ENCODE peak calls at places on chromosomes 11 and 22, in seven cellular contexts. One of them, this sample, is unnamed.

GRCh38 chr11:130166457-130166784 is 6.8 kb downstream of the ST14 start:
- DNase-seq in activated effector memory CD4-positive, alpha-beta T cell treated with Interleukin-2 at 50 U/mL for 16 hours: no peak
- DNase-seq in NCI-H2081: no peak
- DNase-seq in stimulated activated CD8-positive, alpha-beta memory T cell treated with anti-CD3 and anti-CD28 coated beads, Interleukin-15, amount 100 ng/mL, for 4 hours: no peak
- DNase-seq in SK-N-DZ: peak; percentile 15
- DNase-seq in activated CD4-positive, alpha-beta T cell treated with anti-CD3 and anti-CD28 coated beads, Interleukin-2, amount 50 U/mL, for 48 hours: no peak
- DNase-seq in GM12891: no peak
- DNase-seq in this sample: no peak

GRCh38 chr22:49503896-49504521 is 323.7 kb downstream of the BRD1 start:
- DNase-seq in SK-N-DZ: no peak
- DNase-seq in activated effector memory CD4-positive, alpha-beta T cell treated with Interleukin-2 at 50 U/mL for 16 hours: no peak
- DNase-seq in activated CD4-positive, alpha-beta T cell treated with anti-CD3 and anti-CD28 coated beads, Interleukin-2, amount 50 U/mL, for 48 hours: no peak
- DNase-seq in stimulated activated CD8-positive, alpha-beta memory T cell treated with anti-CD3 and anti-CD28 coated beads, Interleukin-15, amount 100 ng/mL, for 4 hours: no peak
- DNase-seq in GM12891: no peak
- DNase-seq in NCI-H2081: no peak
- DNase-seq in this sample: no peak

GRCh38 chr22:17098379-17098819 is 13.6 kb downstream of the IL17RA start:
- DNase-seq in stimulated activated CD8-positive, alpha-beta memory T cell treated with anti-CD3 and anti-CD28 coated beads, Interleukin-15, amount 100 ng/mL, for 4 hours: no peak
- DNase-seq in GM12891: no peak
- DNase-seq in activated effector memory CD4-positive, alpha-beta T cell treated with Interleukin-2 at 50 U/mL for 16 hours: peak; percentile 14
- DNase-seq in SK-N-DZ: no peak
- DNase-seq in NCI-H2081: no peak
- DNase-seq in activated CD4-positive, alpha-beta T cell treated with anti-CD3 and anti-CD28 coated beads, Interleukin-2, amount 50 U/mL, for 48 hours: peak; percentile 30
- DNase-seq in this sample: no peak

GRCh38 chr11:121560251-121560650 is 107.5 kb upstream of the SORL1-AS1 start:
- DNase-seq in GM12891: no peak
- DNase-seq in SK-N-DZ: no peak
- DNase-seq in activated effector memory CD4-positive, alpha-beta T cell treated with Interleukin-2 at 50 U/mL for 16 hours: no peak
- DNase-seq in NCI-H2081: no peak
- DNase-seq in stimulated activated CD8-positive, alpha-beta memory T cell treated with anti-CD3 and anti-CD28 coated beads, Interleukin-15, amount 100 ng/mL, for 4 hours: no peak
- DNase-seq in activated CD4-positive, alpha-beta T cell treated with anti-CD3 and anti-CD28 coated beads, Interleukin-2, amount 50 U/mL, for 48 hours: no peak
- DNase-seq in this sample: no peak

GRCh38 chr11:5339771-5340322 is 3.5 kb downstream of the OR51B5 start:
- DNase-seq in NCI-H2081: no peak
- DNase-seq in GM12891: no peak
- DNase-seq in activated effector memory CD4-positive, alpha-beta T cell treated with Interleukin-2 at 50 U/mL for 16 hours: no peak
- DNase-seq in stimulated activated CD8-positive, alpha-beta memory T cell treated with anti-CD3 and anti-CD28 coated beads, Interleukin-15, amount 100 ng/mL, for 4 hours: no peak
- DNase-seq in SK-N-DZ: no peak
- DNase-seq in activated CD4-positive, alpha-beta T cell treated with anti-CD3 and anti-CD28 coated beads, Interleukin-2, amount 50 U/mL, for 48 hours: no peak
- DNase-seq in this sample: peak; percentile 9

GRCh38 chr11:4636962-4637661 is at the start of gene OR51D1:
- DNase-seq in stimulated activated CD8-positive, alpha-beta memory T cell treated with anti-CD3 and anti-CD28 coated beads, Interleukin-15, amount 100 ng/mL, for 4 hours: peak; percentile 29
- DNase-seq in activated effector memory CD4-positive, alpha-beta T cell treated with Interleukin-2 at 50 U/mL for 16 hours: peak; percentile 45
- DNase-seq in NCI-H2081: peak; percentile 88
- DNase-seq in SK-N-DZ: peak; percentile 63
- DNase-seq in GM12891: peak; percentile 40
- DNase-seq in activated CD4-positive, alpha-beta T cell treated with anti-CD3 and anti-CD28 coated beads, Interleukin-2, amount 50 U/mL, for 48 hours: peak; percentile 78
- DNase-seq in this sample: peak; percentile 30

GRCh38 chr11:112369916-112370315 is 109.3 kb upstream of the PLET1 start:
- DNase-seq in stimulated activated CD8-positive, alpha-beta memory T cell treated with anti-CD3 and anti-CD28 coated beads, Interleukin-15, amount 100 ng/mL, for 4 hours: no peak
- DNase-seq in SK-N-DZ: no peak
- DNase-seq in NCI-H2081: no peak
- DNase-seq in GM12891: no peak
- DNase-seq in activated effector memory CD4-positive, alpha-beta T cell treated with Interleukin-2 at 50 U/mL for 16 hours: no peak
- DNase-seq in activated CD4-positive, alpha-beta T cell treated with anti-CD3 and anti-CD28 coated beads, Interleukin-2, amount 50 U/mL, for 48 hours: no peak
- DNase-seq in this sample: no peak

GRCh38 chr11:78327945-78328344 is 89.7 kb downstream of the GAB2 start:
- DNase-seq in GM12891: no peak
- DNase-seq in activated effector memory CD4-positive, alpha-beta T cell treated with Interleukin-2 at 50 U/mL for 16 hours: no peak
- DNase-seq in SK-N-DZ: no peak
- DNase-seq in activated CD4-positive, alpha-beta T cell treated with anti-CD3 and anti-CD28 coated beads, Interleukin-2, amount 50 U/mL, for 48 hours: no peak
- DNase-seq in stimulated activated CD8-positive, alpha-beta memory T cell treated with anti-CD3 and anti-CD28 coated beads, Interleukin-15, amount 100 ng/mL, for 4 hours: no peak
- DNase-seq in NCI-H2081: no peak
- DNase-seq in this sample: no peak

GRCh38 chr11:65646921-65647701 is 9.2 kb downstream of the SIPA1 start:
- DNase-seq in GM12891: no peak
- DNase-seq in stimulated activated CD8-positive, alpha-beta memory T cell treated with anti-CD3 and anti-CD28 coated beads, Interleukin-15, amount 100 ng/mL, for 4 hours: no peak
- DNase-seq in NCI-H2081: no peak
- DNase-seq in activated CD4-positive, alpha-beta T cell treated with anti-CD3 and anti-CD28 coated beads, Interleukin-2, amount 50 U/mL, for 48 hours: no peak
- DNase-seq in SK-N-DZ: no peak
- DNase-seq in activated effector memory CD4-positive, alpha-beta T cell treated with Interleukin-2 at 50 U/mL for 16 hours: no peak
- DNase-seq in this sample: no peak

GRCh38 chr11:110818032-110818687 is 105.9 kb upstream of the ARHGAP20 start:
- DNase-seq in NCI-H2081: no peak
- DNase-seq in GM12891: no peak
- DNase-seq in stimulated activated CD8-positive, alpha-beta memory T cell treated with anti-CD3 and anti-CD28 coated beads, Interleukin-15, amount 100 ng/mL, for 4 hours: no peak
- DNase-seq in SK-N-DZ: no peak
- DNase-seq in activated effector memory CD4-positive, alpha-beta T cell treated with Interleukin-2 at 50 U/mL for 16 hours: no peak
- DNase-seq in activated CD4-positive, alpha-beta T cell treated with anti-CD3 and anti-CD28 coated beads, Interleukin-2, amount 50 U/mL, for 48 hours: peak; percentile 9
- DNase-seq in this sample: no peak

GRCh38 chr22:32040324-32040904 is 2.6 kb upstream of the SLC5A1 start:
- DNase-seq in NCI-H2081: no peak
- DNase-seq in GM12891: no peak
- DNase-seq in activated CD4-positive, alpha-beta T cell treated with anti-CD3 and anti-CD28 coated beads, Interleukin-2, amount 50 U/mL, for 48 hours: no peak
- DNase-seq in activated effector memory CD4-positive, alpha-beta T cell treated with Interleukin-2 at 50 U/mL for 16 hours: no peak
- DNase-seq in stimulated activated CD8-positive, alpha-beta memory T cell treated with anti-CD3 and anti-CD28 coated beads, Interleukin-15, amount 100 ng/mL, for 4 hours: no peak
- DNase-seq in SK-N-DZ: peak; percentile 54
- DNase-seq in this sample: no peak

GRCh38 chr11:62472063-62472884 is 53.4 kb downstream of the SCGB1A1 start:
- DNase-seq in SK-N-DZ: peak; percentile 90
- DNase-seq in stimulated activated CD8-positive, alpha-beta memory T cell treated with anti-CD3 and anti-CD28 coated beads, Interleukin-15, amount 100 ng/mL, for 4 hours: no peak
- DNase-seq in activated CD4-positive, alpha-beta T cell treated with anti-CD3 and anti-CD28 coated beads, Interleukin-2, amount 50 U/mL, for 48 hours: no peak
- DNase-seq in activated effector memory CD4-positive, alpha-beta T cell treated with Interleukin-2 at 50 U/mL for 16 hours: no peak
- DNase-seq in NCI-H2081: no peak
- DNase-seq in GM12891: no peak
- DNase-seq in this sample: no peak

GRCh38 chr22:45688606-45689080 is 17.0 kb downstream of the ATXN10 start:
- DNase-seq in GM12891: no peak
- DNase-seq in SK-N-DZ: no peak
- DNase-seq in activated effector memory CD4-positive, alpha-beta T cell treated with Interleukin-2 at 50 U/mL for 16 hours: no peak
- DNase-seq in NCI-H2081: no peak
- DNase-seq in activated CD4-positive, alpha-beta T cell treated with anti-CD3 and anti-CD28 coated beads, Interleukin-2, amount 50 U/mL, for 48 hours: no peak
- DNase-seq in stimulated activated CD8-positive, alpha-beta memory T cell treated with anti-CD3 and anti-CD28 coated beads, Interleukin-15, amount 100 ng/mL, for 4 hours: no peak
- DNase-seq in this sample: no peak

GRCh38 chr11:91230647-91231046 is 994.0 kb upstream of the FAT3 start:
- DNase-seq in SK-N-DZ: no peak
- DNase-seq in activated CD4-positive, alpha-beta T cell treated with anti-CD3 and anti-CD28 coated beads, Interleukin-2, amount 50 U/mL, for 48 hours: no peak
- DNase-seq in GM12891: no peak
- DNase-seq in NCI-H2081: no peak
- DNase-seq in activated effector memory CD4-positive, alpha-beta T cell treated with Interleukin-2 at 50 U/mL for 16 hours: no peak
- DNase-seq in stimulated activated CD8-positive, alpha-beta memory T cell treated with anti-CD3 and anti-CD28 coated beads, Interleukin-15, amount 100 ng/mL, for 4 hours: no peak
- DNase-seq in this sample: no peak

GRCh38 chr11:65432686-65433582 is 10.3 kb downstream of the NEAT1 start:
- DNase-seq in GM12891: no peak
- DNase-seq in activated CD4-positive, alpha-beta T cell treated with anti-CD3 and anti-CD28 coated beads, Interleukin-2, amount 50 U/mL, for 48 hours: no peak
- DNase-seq in NCI-H2081: peak; percentile 24
- DNase-seq in activated effector memory CD4-positive, alpha-beta T cell treated with Interleukin-2 at 50 U/mL for 16 hours: no peak
- DNase-seq in SK-N-DZ: peak; percentile 47
- DNase-seq in stimulated activated CD8-positive, alpha-beta memory T cell treated with anti-CD3 and anti-CD28 coated beads, Interleukin-15, amount 100 ng/mL, for 4 hours: no peak
- DNase-seq in this sample: no peak

GRCh38 chr11:130215531-130216220 is 56.1 kb downstream of the ST14 start:
- DNase-seq in GM12891: no peak
- DNase-seq in SK-N-DZ: no peak
- DNase-seq in NCI-H2081: no peak
- DNase-seq in activated effector memory CD4-positive, alpha-beta T cell treated with Interleukin-2 at 50 U/mL for 16 hours: no peak
- DNase-seq in activated CD4-positive, alpha-beta T cell treated with anti-CD3 and anti-CD28 coated beads, Interleukin-2, amount 50 U/mL, for 48 hours: no peak
- DNase-seq in stimulated activated CD8-positive, alpha-beta memory T cell treated with anti-CD3 and anti-CD28 coated beads, Interleukin-15, amount 100 ng/mL, for 4 hours: no peak
- DNase-seq in this sample: no peak

GRCh38 chr11:32068134-32068533 is 22.7 kb upstream of the RCN1 start:
- DNase-seq in activated CD4-positive, alpha-beta T cell treated with anti-CD3 and anti-CD28 coated beads, Interleukin-2, amount 50 U/mL, for 48 hours: no peak
- DNase-seq in NCI-H2081: no peak
- DNase-seq in GM12891: no peak
- DNase-seq in stimulated activated CD8-positive, alpha-beta memory T cell treated with anti-CD3 and anti-CD28 coated beads, Interleukin-15, amount 100 ng/mL, for 4 hours: no peak
- DNase-seq in SK-N-DZ: no peak
- DNase-seq in activated effector memory CD4-positive, alpha-beta T cell treated with Interleukin-2 at 50 U/mL for 16 hours: no peak
- DNase-seq in this sample: no peak

GRCh38 chr11:119666061-119666460 is 62.9 kb downstream of the NECTIN1 start:
- DNase-seq in stimulated activated CD8-positive, alpha-beta memory T cell treated with anti-CD3 and anti-CD28 coated beads, Interleukin-15, amount 100 ng/mL, for 4 hours: no peak
- DNase-seq in NCI-H2081: no peak
- DNase-seq in activated effector memory CD4-positive, alpha-beta T cell treated with Interleukin-2 at 50 U/mL for 16 hours: no peak
- DNase-seq in GM12891: no peak
- DNase-seq in SK-N-DZ: no peak
- DNase-seq in activated CD4-positive, alpha-beta T cell treated with anti-CD3 and anti-CD28 coated beads, Interleukin-2, amount 50 U/mL, for 48 hours: no peak
- DNase-seq in this sample: no peak

GRCh38 chr11:834371-835316 is 1.9 kb downstream of the CD151 start:
- DNase-seq in stimulated activated CD8-positive, alpha-beta memory T cell treated with anti-CD3 and anti-CD28 coated beads, Interleukin-15, amount 100 ng/mL, for 4 hours: no peak
- DNase-seq in activated effector memory CD4-positive, alpha-beta T cell treated with Interleukin-2 at 50 U/mL for 16 hours: no peak
- DNase-seq in GM12891: no peak
- DNase-seq in activated CD4-positive, alpha-beta T cell treated with anti-CD3 and anti-CD28 coated beads, Interleukin-2, amount 50 U/mL, for 48 hours: no peak
- DNase-seq in NCI-H2081: no peak
- DNase-seq in SK-N-DZ: no peak
- DNase-seq in this sample: no peak

GRCh38 chr11:9688716-9689511 is 25.0 kb downstream of the SWAP70 start:
- DNase-seq in activated CD4-positive, alpha-beta T cell treated with anti-CD3 and anti-CD28 coated beads, Interleukin-2, amount 50 U/mL, for 48 hours: no peak
- DNase-seq in activated effector memory CD4-positive, alpha-beta T cell treated with Interleukin-2 at 50 U/mL for 16 hours: no peak
- DNase-seq in stimulated activated CD8-positive, alpha-beta memory T cell treated with anti-CD3 and anti-CD28 coated beads, Interleukin-15, amount 100 ng/mL, for 4 hours: no peak
- DNase-seq in GM12891: no peak
- DNase-seq in SK-N-DZ: peak; percentile 77
- DNase-seq in NCI-H2081: no peak
- DNase-seq in this sample: no peak

GRCh38 chr11:12963789-12964536 is 45.2 kb upstream of the RASSF10 start:
- DNase-seq in GM12891: peak; percentile 72
- DNase-seq in stimulated activated CD8-positive, alpha-beta memory T cell treated with anti-CD3 and anti-CD28 coated beads, Interleukin-15, amount 100 ng/mL, for 4 hours: no peak
- DNase-seq in NCI-H2081: peak; percentile 71
- DNase-seq in activated CD4-positive, alpha-beta T cell treated with anti-CD3 and anti-CD28 coated beads, Interleukin-2, amount 50 U/mL, for 48 hours: peak; percentile 77
- DNase-seq in SK-N-DZ: peak; percentile 68
- DNase-seq in activated effector memory CD4-positive, alpha-beta T cell treated with Interleukin-2 at 50 U/mL for 16 hours: peak; percentile 28
- DNase-seq in this sample: peak; percentile 62

GRCh38 chr22:47233316-47234243 is 471.1 kb downstream of the TBC1D22A start:
- DNase-seq in activated CD4-positive, alpha-beta T cell treated with anti-CD3 and anti-CD28 coated beads, Interleukin-2, amount 50 U/mL, for 48 hours: no peak
- DNase-seq in activated effector memory CD4-positive, alpha-beta T cell treated with Interleukin-2 at 50 U/mL for 16 hours: no peak
- DNase-seq in NCI-H2081: no peak
- DNase-seq in SK-N-DZ: no peak
- DNase-seq in GM12891: no peak
- DNase-seq in stimulated activated CD8-positive, alpha-beta memory T cell treated with anti-CD3 and anti-CD28 coated beads, Interleukin-15, amount 100 ng/mL, for 4 hours: no peak
- DNase-seq in this sample: no peak

GRCh38 chr11:34380696-34381095 is 22.9 kb upstream of the ABTB2 start:
- DNase-seq in activated CD4-positive, alpha-beta T cell treated with anti-CD3 and anti-CD28 coated beads, Interleukin-2, amount 50 U/mL, for 48 hours: no peak
- DNase-seq in activated effector memory CD4-positive, alpha-beta T cell treated with Interleukin-2 at 50 U/mL for 16 hours: no peak
- DNase-seq in SK-N-DZ: no peak
- DNase-seq in NCI-H2081: no peak
- DNase-seq in stimulated activated CD8-positive, alpha-beta memory T cell treated with anti-CD3 and anti-CD28 coated beads, Interleukin-15, amount 100 ng/mL, for 4 hours: no peak
- DNase-seq in GM12891: no peak
- DNase-seq in this sample: no peak

GRCh38 chr11:3049430-3050243 is 7.6 kb downstream of the CARS1 start:
- DNase-seq in NCI-H2081: peak; percentile 45
- DNase-seq in activated effector memory CD4-positive, alpha-beta T cell treated with Interleukin-2 at 50 U/mL for 16 hours: peak; percentile 75
- DNase-seq in SK-N-DZ: no peak
- DNase-seq in activated CD4-positive, alpha-beta T cell treated with anti-CD3 and anti-CD28 coated beads, Interleukin-2, amount 50 U/mL, for 48 hours: peak; percentile 77
- DNase-seq in GM12891: peak; percentile 67
- DNase-seq in stimulated activated CD8-positive, alpha-beta memory T cell treated with anti-CD3 and anti-CD28 coated beads, Interleukin-15, amount 100 ng/mL, for 4 hours: peak; percentile 45
- DNase-seq in this sample: peak; percentile 76